ENCODE peak calls at places on chromosomes 11 and 22, in eight cellular contexts. N is testis; K is CD8-positive, alpha-beta memory T cell; X is prostate gland; J is colonic mucosa; W is astrocyte; Z is psoas muscle; G is heart left ventricle. E is an unnamed sample.

GRCh38 chr11:96187779-96188624 is 155.0 kb downstream of the MAML2 start:
- DNase-seq in N (no peak), K (no peak), X (no peak), J (no peak), W (peak; percentile 96), Z (peak; percentile 45), G (no peak), E (no peak)

GRCh38 chr11:36469063-36469462 is 41.0 kb downstream of the TRAF6 start:
- DNase-seq in N (no peak), K (no peak), X (no peak), J (no peak), W (no peak), Z (no peak), G (no peak), E (no peak)

GRCh38 chr22:38111941-38112355 is 1.5 kb upstream of the BAIAP2L2 start:
- DNase-seq in N (no peak), K (peak; percentile 48), X (no peak), J (peak; percentile 79), W (no peak), Z (no peak), G (no peak), E (peak; percentile 29)

GRCh38 chr11:125998267-125998666 is 52.4 kb downstream of the VSIG10L2 start:
- DNase-seq in N (no peak), K (no peak), X (no peak), J (no peak), W (no peak), Z (no peak), G (no peak), E (no peak)

GRCh38 chr11:19164230-19164855 is 37.4 kb downstream of the CSRP3 start:
- DNase-seq in N (no peak), K (no peak), X (no peak), J (no peak), W (no peak), Z (no peak), G (no peak), E (no peak)

GRCh38 chr11:119482561-119483001 is 59.6 kb upstream of the THY1 start:
- DNase-seq in N (no peak), K (no peak), X (no peak), J (no peak), W (no peak), Z (no peak), G (no peak), E (peak; percentile 25)

GRCh38 chr11:46963848-46964247 is 27.3 kb downstream of the CSTPP1 start:
- DNase-seq in N (no peak), K (no peak), X (no peak), J (no peak), W (no peak), Z (no peak), G (no peak), E (no peak)

GRCh38 chr11:46918087-46918751 is at the start of gene LRP4:
- DNase-seq in N (no peak), K (no peak), X (peak; percentile 32), J (peak; percentile 62), W (no peak), Z (peak; percentile 70), G (peak; percentile 79), E (no peak)

GRCh38 chr11:8871283-8871775 is 39.7 kb upstream of the AKIP1 start:
- DNase-seq in N (peak; percentile 86), K (no peak), X (peak; percentile 37), J (peak; percentile 76), W (peak; percentile 91), Z (peak; percentile 61), G (peak; percentile 79), E (no peak)

GRCh38 chr11:1197431-1197885 is 25.4 kb upstream of the MUC5B start:
- DNase-seq in N (no peak), K (no peak), X (no peak), J (no peak), W (no peak), Z (peak; percentile 7), G (peak; percentile 53), E (peak; percentile 21)

GRCh38 chr11:87038235-87038960 is 664 bp downstream of the TMEM135 start:
- DNase-seq in N (no peak), K (no peak), X (no peak), J (no peak), W (no peak), Z (no peak), G (no peak), E (no peak)

GRCh38 chr11:130427581-130428211 is 713 bp downstream of the ADAMTS8 start:
- DNase-seq in N (no peak), K (no peak), X (no peak), J (no peak), W (no peak), Z (no peak), G (peak; percentile 65), E (no peak)

DNA sequence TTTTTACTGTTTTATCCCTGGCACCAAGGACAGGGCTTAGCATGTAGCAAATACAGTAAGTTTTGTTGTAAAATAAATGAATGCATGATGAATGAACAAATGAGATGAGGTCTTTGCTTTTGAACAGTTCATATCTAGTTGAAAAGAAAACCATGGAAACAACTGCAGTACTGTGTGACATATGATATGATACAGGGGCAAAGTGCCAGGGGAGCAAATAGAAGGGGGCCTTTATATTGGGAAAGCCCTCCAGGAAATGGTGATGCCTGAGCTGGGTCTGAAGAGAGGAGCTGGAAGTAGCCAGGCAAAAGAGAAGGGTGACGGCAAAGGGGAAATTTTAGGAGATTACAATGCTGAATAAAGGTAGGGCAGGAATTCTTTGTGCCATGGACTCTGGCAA is 63.8 kb upstream of the UCP3 start:
- DNase-seq in N (no peak), K (no peak), X (no peak), J (no peak), W (no peak), Z (no peak), G (no peak), E (no peak)
- H3K36me3 ChIP-seq in N (no peaks in the 10 kb centered on the region), K (peaks cover 16% of the 10 kb centered on the region), X (no peaks in the 10 kb centered on the region), J (no peaks in the 10 kb centered on the region), W (peaks cover 20% of the 10 kb centered on the region), Z (peaks cover 34% of the 10 kb centered on the region), G (peaks cover 71% of the 10 kb centered on the region), E (no peaks in the 10 kb centered on the region)

GRCh38 chr11:128809128-128809527 is 58.0 kb downstream of the KCNJ1 start:
- DNase-seq in N (no peak), K (no peak), X (no peak), J (no peak), W (no peak), Z (no peak), G (no peak), E (no peak)

GRCh38 chr11:128814856-128815705 is 52.0 kb downstream of the KCNJ1 start:
- DNase-seq in N (peak; percentile 53), K (no peak), X (no peak), J (no peak), W (peak; percentile 79), Z (peak; percentile 56), G (no peak), E (no peak)

GRCh38 chr11:128810784-128811514 is 56.1 kb downstream of the KCNJ1 start:
- DNase-seq in N (no peak), K (no peak), X (no peak), J (no peak), W (no peak), Z (no peak), G (no peak), E (no peak)

GRCh38 chr11:128819198-128819597 is 47.9 kb downstream of the KCNJ1 start:
- DNase-seq in N (no peak), K (no peak), X (no peak), J (no peak), W (no peak), Z (no peak), G (no peak), E (no peak)

GRCh38 chr11:128813729-128814128 is 53.4 kb downstream of the KCNJ1 start:
- DNase-seq in N (no peak), K (no peak), X (no peak), J (no peak), W (no peak), Z (no peak), G (no peak), E (no peak)
- H3K27ac ChIP-seq in N (no peak overlapping the region), K (no peak overlapping the region), X (no peak overlapping the region), J (no peak overlapping the region), W (no peak overlapping the region), Z (no peak overlapping the region), G (no peak overlapping the region), E (no peak overlapping the region)

DNA sequence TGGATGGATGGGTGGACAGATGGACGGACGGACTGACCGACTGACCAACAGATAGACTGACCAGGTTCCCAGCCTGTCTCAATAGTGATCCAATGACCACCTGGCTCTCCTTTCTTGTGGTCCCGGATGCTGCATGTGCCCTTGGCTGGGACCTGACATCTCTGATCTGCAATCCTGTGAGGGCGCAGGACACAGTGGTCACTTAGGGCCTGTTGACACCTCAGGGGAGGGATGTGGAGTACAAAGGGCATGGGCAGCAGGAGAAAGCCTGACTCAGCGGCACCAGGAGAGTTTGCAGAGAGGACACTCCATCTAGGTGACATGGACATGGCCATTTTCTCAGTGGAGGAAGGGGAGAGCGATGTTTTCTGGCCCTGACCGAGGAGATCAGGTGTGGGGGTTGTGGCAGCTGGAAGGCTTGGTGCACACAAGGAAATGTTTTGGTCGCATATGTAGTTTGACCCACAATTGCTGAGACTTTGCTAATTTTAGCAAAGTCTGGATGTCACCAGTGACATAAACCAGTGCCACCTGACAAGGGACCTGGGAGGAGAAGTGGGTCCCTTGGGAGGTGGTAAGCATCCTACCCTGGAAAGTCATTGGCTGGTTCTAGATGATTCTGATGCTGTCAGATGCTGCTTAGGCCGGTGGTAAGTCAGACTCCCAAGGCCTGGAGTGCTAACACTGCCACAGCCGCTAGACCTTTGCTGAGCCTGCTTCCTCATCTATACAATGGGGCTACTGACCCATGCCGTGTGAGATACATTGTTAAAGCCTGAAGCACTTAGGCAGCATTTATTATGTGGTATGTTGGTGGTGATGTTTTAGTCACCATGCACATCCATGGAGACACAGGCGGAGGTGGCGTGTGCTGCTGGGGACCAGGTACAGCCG is 50.7 kb downstream of the CD82 start:
- DNase-seq in N (no peak), K (peak; percentile 33), X (no peak), J (no peak), W (no peak), Z (no peak), G (no peak), E (no peak)
- H3K36me3 ChIP-seq in N (no peaks in the 10 kb centered on the region), K (peaks cover 11% of the 10 kb centered on the region), X (no peaks in the 10 kb centered on the region), J (no peaks in the 10 kb centered on the region), W (no peaks in the 10 kb centered on the region), Z (peaks cover 42% of the 10 kb centered on the region), G (no peaks in the 10 kb centered on the region), E (peaks cover 79% of the 10 kb centered on the region)

GRCh38 chr11:67276821-67277230 is 10.6 kb downstream of the GRK2 start:
- DNase-seq in N (no peak), K (peak; percentile 65), X (no peak), J (peak; percentile 67), W (no peak), Z (peak; percentile 63), G (peak; percentile 77), E (peak; percentile 87)
- H3K27ac ChIP-seq in N (peak overlapping the region; percentile 74), K (peak overlapping the region; percentile 89), X (peak overlapping the region; percentile 82), J (peak overlapping the region; percentile 86), W (no peak overlapping the region), Z (peak overlapping the region; percentile 88), G (peak overlapping the region; percentile 88), E (peak overlapping the region; percentile 95)